ENCODE peak calls at places on chromosomes 4 and X, in ten cellular contexts. O is kidney tubule cell; V is PC-3; P is SIG-M5; M is activated naive CD4-positive, alpha-beta T cell treated with anti-CD3 and anti-CD28 coated beads, Interleukin-2, amount 10 ng/mL, durations not matched to agents 7 days and 5 days; W is T-helper 17 cell; G is colonic mucosa; U is stimulated activated CD4-positive, alpha-beta T cell treated with anti-CD3 and anti-CD28 coated beads, Interleukin-4, amount 100 ng/mL, for 48 hours; X is stimulated activated naive B cell treated with anti-CD40 and anti-IgM and Interleukin-4, amounts not matched to agents 10 μg/mL and 1 μg/mL and 100 μg/mL, for 72 hours; N is adrenal gland. R is an unnamed sample.
A peak's percentile ranks its signal among the peaks of the same experiment; 100 is the strongest.

GRCh38 chr4:118398226-118399090 is 45.7 kb upstream of the PRSS12 start:
- DNase-seq in O (no peak), V (no peak), P (peak; percentile 1), M (no peak), W (no peak), G (no peak), U (no peak), X (no peak), N (no peak), R (peak; percentile 6)

GRCh38 chrX:45900751-45901150 is 644.5 kb downstream of the ZNF674 start:
- DNase-seq in O (no peak), V (no peak), P (no peak), M (no peak), W (no peak), G (no peak), U (no peak), X (no peak), N (no peak), R (no peak)

GRCh38 chrX:107674480-107675364 is 46.4 kb downstream of the PRPS1 start:
- DNase-seq in O (no peak), V (no peak), P (peak; percentile 46), M (peak; percentile 57), W (peak; percentile 13), G (peak; percentile 66), U (no peak), X (peak; percentile 26), N (peak; percentile 78), R (peak; percentile 54)

GRCh38 chr4:15677507-15677988 is 4.1 kb upstream of the FAM200B start:
- DNase-seq in O (peak; percentile 99), V (peak; percentile 94), P (no peak), M (no peak), W (no peak), G (peak; percentile 68), U (no peak), X (no peak), N (no peak), R (peak; percentile 99)

GRCh38 chrX:28901637-28902036 is 314.4 kb downstream of the IL1RAPL1 start:
- DNase-seq in O (peak; percentile 40), V (peak; percentile 50), P (no peak), M (no peak), W (no peak), G (no peak), U (no peak), X (no peak), N (no peak), R (no peak)

GRCh38 chr4:42627887-42628646 is 28.8 kb downstream of the ATP8A1 start:
- DNase-seq in O (no peak), V (no peak), P (no peak), M (peak; percentile 40), W (no peak), G (peak; percentile 35), U (no peak), X (peak; percentile 78), N (peak; percentile 60), R (no peak)

GRCh38 chrX:150873616-150874015 is 24.9 kb downstream of the CD99L2 start:
- DNase-seq in O (peak; percentile 63), V (peak; percentile 63), P (no peak), M (no peak), W (no peak), G (no peak), U (no peak), X (no peak), N (no peak), R (peak; percentile 76)

GRCh38 chr4:17325098-17325497 is 186.8 kb downstream of the QDPR start:
- DNase-seq in O (no peak), V (no peak), P (no peak), M (no peak), W (no peak), G (no peak), U (no peak), X (no peak), N (no peak), R (no peak)

GRCh38 chr4:683982-684571 is 4.9 kb downstream of the SLC49A3 start:
- DNase-seq in O (peak; percentile 51), V (peak; percentile 49), P (no peak), M (peak; percentile 60), W (no peak), G (peak; percentile 78), U (no peak), X (no peak), N (peak; percentile 88), R (peak; percentile 29)

GRCh38 chr4:162461952-162462351 is 298.2 kb upstream of the FSTL5 start:
- DNase-seq in O (no peak), V (peak; percentile 25), P (no peak), M (no peak), W (no peak), G (no peak), U (no peak), X (no peak), N (no peak), R (peak; percentile 37)

GRCh38 chrX:40173662-40174593 is 76.2 kb upstream of the BCOR start:
- DNase-seq in O (peak; percentile 63), V (peak; percentile 70), P (no peak), M (peak; percentile 71), W (no peak), G (peak; percentile 52), U (peak; percentile 56), X (peak; percentile 73), N (peak; percentile 86), R (no peak)

GRCh38 chr4:80045831-80046230 is 27.2 kb downstream of the ANTXR2 start:
- DNase-seq in O (no peak), V (no peak), P (no peak), M (no peak), W (no peak), G (no peak), U (no peak), X (no peak), N (no peak), R (peak; percentile 58)

GRCh38 chr4:33886356-33886755 is 2358.0 kb downstream of the ARAP2 start:
- DNase-seq in O (no peak), V (no peak), P (no peak), M (no peak), W (no peak), G (no peak), U (no peak), X (no peak), N (no peak), R (no peak)

GRCh38 chr4:82123934-82124333 is 249.9 kb downstream of the HNRNPD start:
- DNase-seq in O (no peak), V (no peak), P (no peak), M (peak; percentile 21), W (no peak), G (no peak), U (no peak), X (no peak), N (no peak), R (no peak)

GRCh38 chr4:21102667-21103066 is 402.4 kb downstream of the PACRGL start:
- DNase-seq in O (no peak), V (no peak), P (no peak), M (no peak), W (no peak), G (no peak), U (no peak), X (no peak), N (no peak), R (no peak)

GRCh38 chrX:45400380-45400779 is 199.7 kb upstream of the DIPK2B start:
- DNase-seq in O (no peak), V (no peak), P (no peak), M (no peak), W (no peak), G (no peak), U (no peak), X (no peak), N (no peak), R (no peak)

GRCh38 chr4:98448923-98449322 is 187.7 kb downstream of the RAP1GDS1 start:
- DNase-seq in O (no peak), V (no peak), P (no peak), M (peak; percentile 65), W (no peak), G (no peak), U (no peak), X (no peak), N (no peak), R (peak; percentile 56)

GRCh38 chrX:107107459-107107858 is 11.2 kb downstream of the RBM41 start:
- DNase-seq in O (peak; percentile 52), V (no peak), P (no peak), M (no peak), W (no peak), G (no peak), U (no peak), X (no peak), N (no peak), R (peak; percentile 19)

GRCh38 chr4:71195932-71196331 is 142.9 kb upstream of the SLC4A4 start:
- DNase-seq in O (peak; percentile 85), V (no peak), P (no peak), M (no peak), W (no peak), G (no peak), U (no peak), X (no peak), N (no peak), R (no peak)

GRCh38 chr4:7045961-7046921 is 3.1 kb downstream of the TADA2B start:
- DNase-seq in O (peak; percentile 93), V (peak; percentile 39), P (no peak), M (no peak), W (no peak), G (no peak), U (no peak), X (peak; percentile 36), N (no peak), R (no peak)

GRCh38 chr4:13322681-13323101 is 161.4 kb downstream of the RAB28 start:
- DNase-seq in O (peak; percentile 66), V (no peak), P (no peak), M (no peak), W (no peak), G (no peak), U (no peak), X (no peak), N (no peak), R (peak; percentile 8)

GRCh38 chr4:116016201-116016600 is 902.8 kb upstream of the NDST4 start:
- DNase-seq in O (peak; percentile 81), V (peak; percentile 92), P (peak; percentile 66), M (no peak), W (no peak), G (no peak), U (no peak), X (no peak), N (no peak), R (peak; percentile 95)

GRCh38 chr4:144611850-144612249 is 34.1 kb upstream of the HHIP start:
- DNase-seq in O (peak; percentile 24), V (peak; percentile 12), P (no peak), M (no peak), W (no peak), G (no peak), U (no peak), X (no peak), N (no peak), R (peak; percentile 20)

GRCh38 chr4:186204103-186204559 is 12.8 kb downstream of the CYP4V2 start:
- DNase-seq in O (no peak), V (no peak), P (no peak), M (peak; percentile 89), W (peak; percentile 53), G (no peak), U (peak; percentile 58), X (peak; percentile 84), N (no peak), R (no peak)

GRCh38 chrX:83510466-83511181 is 2.5 kb downstream of the POU3F4 start:
- DNase-seq in O (no peak), V (no peak), P (no peak), M (no peak), W (no peak), G (no peak), U (no peak), X (no peak), N (no peak), R (no peak)

GRCh38 chrX:129980540-129981206 is 1.8 kb upstream of the BCORL1 start:
- DNase-seq in O (no peak), V (peak; percentile 15), P (no peak), M (peak; percentile 54), W (peak; percentile 30), G (peak; percentile 71), U (no peak), X (no peak), N (no peak), R (no peak)

GRCh38 chrX:68989865-68990606 is 161.2 kb downstream of the EFNB1 start:
- DNase-seq in O (peak; percentile 40), V (no peak), P (no peak), M (no peak), W (no peak), G (no peak), U (no peak), X (no peak), N (peak; percentile 54), R (no peak)

GRCh38 chrX:47311857-47312774 is 58.3 kb upstream of the ZNF157 start:
- DNase-seq in O (peak; percentile 73), V (peak; percentile 74), P (no peak), M (peak; percentile 51), W (no peak), G (peak; percentile 26), U (peak; percentile 17), X (peak; percentile 5), N (peak; percentile 79), R (peak; percentile 58)